ENCODE peak calls at places on chromosomes 12 and 14, in five cellular contexts. D is IMR-90, F is H9, S is H1, R is neuronal stem cell. Y is an unnamed sample.

GRCh38 chr14:101123639-101124525 is 220.4 kb upstream of the RTL1 start:
- DNase-seq in D (no peak), F (peak), S (no peak), R (no peak), Y (no peak)

GRCh38 chr14:103281496-103282231 is 52.4 kb upstream of the EIF5 start:
- DNase-seq in D (peak), F (peak), S (no peak), R (no peak), Y (peak)

GRCh38 chr12:27319848-27320247 is 12.8 kb upstream of the BMAL2 start:
- DNase-seq in D (no peak), F (no peak), S (no peak), R (no peak), Y (peak)

GRCh38 chr14:56216631-56217379 is 98.6 kb downstream of the PELI2 start:
- DNase-seq in D (peak), F (no peak), S (no peak), R (no peak), Y (peak)

GRCh38 chr14:32560213-32560857 is 231.2 kb downstream of the AKAP6 start:
- DNase-seq in D (peak), F (peak), S (no peak), R (peak), Y (peak)

GRCh38 chr12:116667752-116668151 is 70.1 kb downstream of the SPRING1 start:
- DNase-seq in D (no peak), F (no peak), S (no peak), R (no peak), Y (no peak)

GRCh38 chr12:16605666-16606116 is 271 bp downstream of the LMO3 start:
- DNase-seq in D (peak), F (no peak), S (no peak), R (no peak), Y (peak)

GRCh38 chr12:5432011-5432400 is at the start of gene NTF3:
- DNase-seq in D (peak), F (peak), S (no peak), R (no peak), Y (peak)

DNA sequence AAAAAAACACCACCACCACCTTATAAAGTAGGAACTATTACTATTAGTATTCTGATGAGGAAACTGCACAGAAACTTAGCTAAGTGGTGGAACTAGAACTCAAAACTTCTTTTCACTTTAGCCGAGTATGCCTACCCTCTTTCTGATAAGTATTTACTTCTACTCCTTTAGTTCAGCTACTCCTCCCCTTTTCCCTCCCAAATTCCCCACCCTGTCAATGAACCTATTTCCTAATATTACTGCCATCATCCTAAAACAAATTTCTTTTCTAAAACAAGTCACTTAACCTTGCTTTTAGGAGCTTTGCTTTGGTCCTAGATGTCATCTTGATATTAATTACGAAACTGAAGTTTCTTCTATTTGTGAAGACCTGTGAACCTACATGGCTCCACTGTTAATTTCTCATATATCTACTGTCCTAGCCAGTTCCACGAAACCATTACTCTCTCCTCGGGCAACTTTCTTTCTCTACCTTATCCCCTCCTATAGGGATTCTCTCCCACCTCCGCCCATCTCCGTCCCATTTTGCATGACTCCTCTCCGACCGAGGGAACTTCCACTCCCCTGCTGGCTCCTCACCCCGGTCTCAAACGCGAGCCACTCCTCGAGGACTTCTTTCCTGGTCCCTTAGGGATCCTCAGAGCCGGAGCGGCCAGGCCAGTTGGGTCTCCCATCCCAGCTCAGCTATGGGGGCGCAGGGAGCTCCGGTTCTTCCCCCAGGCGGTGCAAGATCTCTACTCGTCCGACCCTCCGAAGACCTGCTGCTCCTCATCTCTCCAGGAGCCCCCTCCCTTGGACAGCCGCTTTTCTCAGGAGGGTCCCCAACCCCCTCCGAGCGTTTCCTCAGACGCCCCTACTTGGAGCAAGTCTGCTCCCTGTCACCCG is 1.1 kb downstream of the NUMB start:
- DNase-seq in D (peak), F (peak), S (no peak), R (peak), Y (peak)
- H3K14ac ChIP-seq in D (peak), F (peak), S (no peak), R (no peak), Y (no peak)

DNA sequence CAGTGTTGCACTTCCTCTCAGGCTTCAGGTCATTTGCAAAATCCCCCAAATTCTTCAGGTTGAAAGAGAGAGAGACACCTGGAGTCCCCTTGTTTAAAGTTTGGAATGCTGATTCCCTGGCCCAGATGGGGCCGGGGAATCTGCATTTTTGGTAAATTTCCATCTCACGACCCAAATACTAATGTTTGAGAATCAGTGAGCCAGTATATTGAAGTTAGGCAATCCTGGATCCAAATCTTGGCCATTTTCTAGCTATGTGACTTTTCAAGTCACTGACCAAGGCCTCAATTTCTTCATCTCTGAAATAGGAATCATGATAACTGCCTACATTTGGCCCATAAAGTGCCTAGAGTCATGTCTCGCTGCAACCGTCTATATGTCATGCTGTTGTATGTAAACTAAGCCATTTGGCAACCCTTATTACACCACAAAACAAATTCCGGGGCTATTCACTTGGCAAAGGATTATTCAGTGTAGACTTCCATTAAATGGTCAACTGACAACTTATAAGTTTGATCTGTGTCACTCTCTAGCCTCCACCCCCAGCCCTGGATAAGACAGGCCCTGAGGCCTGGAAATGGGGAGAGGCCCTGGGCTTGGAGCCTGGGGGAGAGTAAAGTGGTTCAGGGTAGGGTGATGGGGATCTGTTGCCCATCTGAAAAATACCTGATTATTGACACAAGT is 3.7 kb upstream of the ZFP36L1 start:
- DNase-seq in D (no peak), F (no peak), S (no peak), R (no peak), Y (peak)
- H3K18ac ChIP-seq in D (peak), F (no peak), S (peak), R (peak), Y (peak)

GRCh38 chr12:113271853-113272561 is 50.7 kb downstream of the TPCN1 start:
- DNase-seq in D (peak), F (no peak), S (no peak), R (no peak), Y (peak)
- H2BK120ac ChIP-seq in D (peak), F (no peak), S (no peak), R (no peak), Y (peak)

DNA sequence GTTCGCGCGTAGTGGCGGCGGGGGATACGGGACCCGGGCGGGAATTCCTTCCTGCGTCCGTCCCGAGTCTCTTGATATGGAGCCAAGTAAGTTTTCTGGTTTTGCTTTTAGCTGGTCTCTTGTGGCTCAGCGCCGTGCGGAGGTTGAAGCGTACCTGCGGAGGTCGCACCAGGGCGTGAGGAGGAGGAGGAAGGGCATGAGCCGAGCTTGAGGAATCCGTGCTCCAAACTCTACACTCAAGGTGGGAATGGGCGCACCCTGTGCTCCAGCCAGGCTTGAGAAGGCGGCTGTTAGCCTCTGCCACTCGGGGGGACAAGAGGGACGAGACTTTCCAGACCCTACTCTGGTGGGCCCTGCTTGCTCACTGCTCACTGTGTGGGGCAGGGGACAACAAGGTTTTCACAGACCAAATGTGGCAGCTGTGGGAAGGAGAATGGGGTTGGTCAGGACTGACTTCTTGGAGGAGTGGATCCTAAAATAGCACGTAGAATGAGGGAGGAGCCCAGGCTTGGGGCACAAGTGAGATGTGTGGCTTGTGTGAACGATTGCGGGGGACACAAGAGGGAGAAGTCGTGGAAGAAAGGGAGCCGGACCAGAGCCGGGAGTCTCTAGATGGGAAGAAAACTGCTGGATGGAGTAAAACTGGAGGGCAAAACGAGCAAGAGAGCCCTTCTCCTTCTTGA is 606 bp downstream of the ATG101 start:
- DNase-seq in D (no peak), F (no peak), S (no peak), R (no peak), Y (peak)
- H3K14ac ChIP-seq in D (peak), F (peak), S (no peak), R (no peak), Y (no peak)

DNA sequence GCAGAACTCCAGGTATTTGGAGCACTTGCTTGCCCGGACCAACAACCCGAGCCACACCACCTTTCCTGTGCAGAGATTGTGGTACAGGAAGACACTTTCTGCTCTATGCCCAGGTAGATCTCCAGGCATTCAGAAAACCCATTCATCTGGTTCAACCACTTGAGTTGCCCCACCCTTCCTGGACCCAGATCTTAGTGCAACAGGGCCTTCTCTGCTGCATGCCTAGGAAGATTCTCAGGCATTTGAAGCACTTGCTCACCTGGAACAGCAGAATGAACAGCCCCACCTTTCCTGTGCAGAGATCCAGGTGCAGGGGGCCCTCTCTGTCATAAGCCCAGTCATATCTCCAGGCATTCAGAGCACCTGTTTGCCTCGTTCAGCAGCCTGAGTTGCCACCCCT is 412.8 kb upstream of the MGAT4C start:
- DNase-seq in D (no peak), F (no peak), S (no peak), R (no peak), Y (no peak)
- H3K18ac ChIP-seq in D (no peak), F (no peak), S (no peak), R (no peak), Y (no peak)

DNA sequence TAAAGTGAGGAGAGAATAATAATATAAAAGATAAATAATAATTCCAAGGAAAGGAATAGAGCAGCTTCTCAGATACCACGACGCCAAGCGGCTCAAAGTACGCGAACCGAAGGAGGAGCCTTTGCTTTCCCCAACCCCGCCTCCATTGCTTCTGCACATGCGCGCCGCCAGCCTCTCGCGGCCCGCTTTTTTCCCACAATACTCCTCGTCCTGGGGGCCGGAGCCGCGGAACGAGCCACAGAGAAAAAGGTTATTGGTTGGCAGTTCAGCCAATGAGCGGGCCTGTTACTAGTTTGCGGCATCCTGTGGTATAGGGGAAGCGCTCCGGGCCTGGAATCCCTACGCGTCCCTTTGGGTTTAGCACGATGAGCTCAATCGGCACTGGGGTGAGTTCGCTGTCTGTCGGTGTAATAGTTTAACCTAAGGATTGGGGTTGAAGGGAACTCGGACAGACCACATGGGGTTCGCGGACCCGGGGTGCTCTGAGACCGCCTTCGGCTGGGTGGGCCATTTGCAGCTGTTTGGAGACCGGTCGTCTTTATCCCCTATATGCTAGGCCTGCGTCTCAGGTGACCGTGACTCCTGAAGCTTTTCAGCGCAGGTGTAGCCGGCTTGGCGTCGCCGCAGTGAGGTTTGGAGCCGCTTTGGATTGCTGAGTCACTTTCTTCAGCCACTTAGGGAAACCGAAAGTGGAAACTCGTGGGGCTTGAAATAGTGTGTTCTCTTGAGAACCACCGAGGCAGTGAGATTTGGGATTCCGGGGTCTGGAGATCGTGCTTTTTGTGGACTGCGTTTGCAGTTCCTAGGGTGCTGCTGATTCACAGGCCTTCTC is at the start of gene PSMA3:
- DNase-seq in D (peak), F (peak), S (peak), R (peak), Y (peak)
- H2BK120ac ChIP-seq in D (peak), F (no peak), S (peak), R (no peak), Y (no peak)

Y was measured in mesenchymal stem cell.